ENCODE peak calls at places on chromosomes 12 and 14, in six cellular contexts. P, D, C, I, E and Y are unnamed samples.

GRCh38 chr14:97273540-97273939 is 476.4 kb downstream of the VRK1 start:
- DNase-seq in P (no peak), D (no peak), C (no peak), I (no peak), E (no peak), Y (no peak)

GRCh38 chr12:131795688-131796410 is 32.3 kb upstream of the MMP17 start:
- DNase-seq in P (no peak), D (no peak), C (no peak), I (no peak), E (no peak), Y (peak)

GRCh38 chr14:73723411-73723798 is 9.2 kb upstream of the PNMA1 start:
- DNase-seq in P (no peak), D (no peak), C (no peak), I (no peak), E (no peak), Y (no peak)

GRCh38 chr12:110022980-110023633 is 23.9 kb downstream of the ANKRD13A start:
- DNase-seq in P (no peak), D (no peak), C (no peak), I (no peak), E (no peak), Y (no peak)

GRCh38 chr12:33253123-33253522 is 186.5 kb downstream of the SYT10 start:
- DNase-seq in P (no peak), D (no peak), C (no peak), I (no peak), E (no peak), Y (no peak)

GRCh38 chr12:77047341-77048202 is 17.8 kb downstream of the E2F7 start:
- DNase-seq in P (no peak), D (no peak), C (no peak), I (no peak), E (no peak), Y (no peak)

GRCh38 chr14:72907327-72907826 is 13.5 kb upstream of the DPF3 start:
- DNase-seq in P (no peak), D (no peak), C (no peak), I (no peak), E (no peak), Y (no peak)

GRCh38 chr12:120367252-120367923 is 1.6 kb downstream of the MSI1 start:
- DNase-seq in P (peak), D (no peak), C (no peak), I (no peak), E (no peak), Y (no peak)

GRCh38 chr14:55031190-55031589 is 4.2 kb downstream of the SOCS4 start:
- DNase-seq in P (no peak), D (no peak), C (no peak), I (no peak), E (no peak), Y (no peak)

GRCh38 chr12:108757842-108758241 is 26.5 kb upstream of the CORO1C start:
- DNase-seq in P (no peak), D (no peak), C (no peak), I (no peak), E (no peak), Y (no peak)

GRCh38 chr12:123398918-123399617 is 15.1 kb downstream of the KMT5A start:
- DNase-seq in P (no peak), D (no peak), C (no peak), I (no peak), E (no peak), Y (no peak)

GRCh38 chr14:72528059-72528950 is 365.6 kb downstream of the DPF3 start:
- DNase-seq in P (no peak), D (no peak), C (no peak), I (no peak), E (no peak), Y (no peak)

GRCh38 chr12:107903377-107904061 is 129.0 kb downstream of the ASCL4 start:
- DNase-seq in P (peak), D (no peak), C (peak), I (no peak), E (no peak), Y (peak)

GRCh38 chr14:104893435-104894207 is 28.6 kb downstream of the CEP170B start:
- DNase-seq in P (no peak), D (no peak), C (no peak), I (no peak), E (no peak), Y (no peak)

GRCh38 chr12:24197517-24197916 is 248.0 kb upstream of the SOX5 start:
- DNase-seq in P (no peak), D (no peak), C (no peak), I (no peak), E (no peak), Y (no peak)

DNA sequence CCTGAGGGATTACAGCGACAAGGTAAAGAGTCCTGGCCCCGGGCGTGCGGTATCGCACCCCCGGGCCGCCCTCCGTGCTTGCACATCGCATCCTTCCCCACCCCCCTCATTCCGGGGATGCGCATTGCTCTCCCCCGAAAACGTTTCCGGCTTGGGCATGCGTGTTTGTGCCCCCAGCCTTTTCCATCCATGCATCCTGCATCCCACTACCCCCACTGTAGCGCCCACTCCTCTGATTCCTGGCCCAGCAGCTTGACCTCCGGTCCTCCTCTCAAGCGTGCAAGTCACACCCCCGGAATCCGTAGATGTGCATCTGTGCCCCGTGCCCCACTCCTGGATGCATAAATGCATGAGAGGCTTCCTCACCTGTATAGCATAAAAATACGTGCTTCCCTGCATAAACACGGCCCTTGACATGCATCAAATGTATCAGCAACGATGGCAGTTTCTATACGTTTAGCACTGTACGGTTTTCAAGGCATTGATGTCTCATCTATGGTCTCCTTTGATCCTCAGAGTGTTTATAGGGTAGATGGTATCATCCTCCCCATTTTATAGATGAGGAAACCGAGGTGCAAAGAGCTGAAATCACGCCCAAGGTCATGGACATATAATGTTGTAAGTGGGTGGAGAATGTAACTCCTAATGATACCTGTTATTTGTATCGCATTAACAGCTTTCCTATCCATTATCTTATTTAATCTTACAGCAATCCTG is 484 bp downstream of the RIC8B start:
- DNase-seq in P (peak), D (no peak), C (no peak), I (no peak), E (no peak), Y (no peak)
- TF ChIP-seq JUND in P (no peak), D (no peak), C (no peak), I (no peak), E (no peak), Y (no peak)

GRCh38 chr12:51484119-51484518 is 59.5 kb downstream of the SLC4A8 start:
- DNase-seq in P (no peak), D (no peak), C (no peak), I (no peak), E (no peak), Y (no peak)

GRCh38 chr12:51480978-51481377 is 56.3 kb downstream of the SLC4A8 start:
- DNase-seq in P (no peak), D (no peak), C (peak), I (no peak), E (no peak), Y (no peak)

GRCh38 chr12:51488281-51488680 is 63.6 kb downstream of the SLC4A8 start:
- DNase-seq in P (no peak), D (no peak), C (no peak), I (no peak), E (no peak), Y (no peak)

DNA sequence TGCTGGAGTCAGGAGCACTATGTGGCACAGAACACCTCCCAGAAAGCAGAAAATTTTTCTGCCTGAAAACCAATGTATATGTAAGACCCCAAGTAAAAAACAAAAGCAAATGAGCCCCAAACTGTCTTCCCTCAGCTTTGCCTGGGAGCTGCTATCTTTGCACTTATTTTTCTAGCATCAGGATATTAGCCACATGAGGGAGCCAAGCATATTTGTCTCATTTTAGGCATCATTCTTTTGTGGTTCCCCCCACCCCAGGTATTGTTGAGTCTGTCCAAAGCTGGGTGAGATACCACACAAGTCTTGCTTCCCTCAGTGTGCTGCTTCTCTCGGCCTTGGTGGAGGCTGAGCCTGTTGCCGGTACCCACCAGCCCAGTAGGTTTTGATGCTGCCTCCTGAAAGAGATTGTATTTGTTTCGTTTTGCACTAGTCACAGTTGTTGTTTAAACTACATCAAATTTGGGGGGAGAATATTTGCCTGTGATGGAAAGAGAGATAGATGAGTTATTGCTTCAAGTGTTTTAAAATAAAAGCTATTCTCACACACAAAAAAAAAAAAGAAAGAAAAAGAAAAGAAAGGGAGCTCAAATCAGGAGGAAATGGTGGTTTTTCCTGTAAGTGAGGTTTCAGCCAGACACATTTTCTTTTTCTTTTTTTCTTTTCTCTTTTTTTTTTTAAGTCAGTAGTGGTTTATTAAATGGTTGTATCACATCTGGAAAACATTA is 58.3 kb downstream of the SLC4A8 start:
- DNase-seq in P (no peak), D (no peak), C (no peak), I (no peak), E (no peak), Y (no peak)
- TF ChIP-seq JUND in P (no peak), D (no peak), C (no peak), I (no peak), E (no peak), Y (no peak)

DNA sequence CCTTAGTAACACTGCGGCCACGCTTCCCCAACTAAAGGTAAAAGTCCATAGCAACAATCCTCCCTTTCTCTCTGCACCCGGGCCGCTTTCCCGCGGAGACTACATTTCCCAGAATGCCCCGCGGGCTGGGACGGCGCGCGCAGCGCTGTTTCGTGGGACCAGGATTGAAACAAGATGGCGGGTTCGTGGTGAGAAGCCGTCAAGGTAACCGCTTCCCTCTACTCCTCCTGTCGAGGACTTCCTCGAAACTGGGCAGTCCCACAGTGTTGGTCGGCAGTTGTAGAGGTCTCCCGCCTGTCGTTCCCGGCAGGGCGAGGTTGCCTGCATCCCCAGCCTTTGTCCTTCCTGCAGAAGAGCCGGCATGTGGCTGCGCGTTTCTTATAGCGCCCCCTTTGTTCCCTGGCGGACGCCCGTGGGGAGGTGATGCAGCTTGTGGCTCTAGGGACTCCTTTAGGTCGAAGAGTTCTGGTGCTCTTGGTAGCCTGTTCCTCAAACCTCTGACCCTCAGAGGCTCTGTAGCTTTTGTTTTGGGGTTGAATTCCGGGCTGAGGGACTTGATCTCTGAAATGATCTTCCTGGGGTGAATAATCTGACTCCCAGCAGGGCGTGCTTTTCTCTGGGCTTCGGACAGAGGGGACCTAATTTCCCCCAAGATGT is at the start of gene MRPL42:
- DNase-seq in P (peak), D (peak), C (peak), I (peak), E (peak), Y (peak)
- TF ChIP-seq JUND in P (no peak), D (no peak), C (no peak), I (no peak), E (no peak), Y (no peak)

GRCh38 chr12:129765719-129766118 is 138.1 kb downstream of the TMEM132D start:
- DNase-seq in P (no peak), D (no peak), C (no peak), I (no peak), E (no peak), Y (no peak)

GRCh38 chr12:129776977-129777667 is 126.7 kb downstream of the TMEM132D start:
- DNase-seq in P (no peak), D (no peak), C (no peak), I (no peak), E (no peak), Y (no peak)

GRCh38 chr12:129773170-129773493 is 130.7 kb downstream of the TMEM132D start:
- DNase-seq in P (no peak), D (no peak), C (no peak), I (no peak), E (no peak), Y (no peak)

GRCh38 chr12:129772463-129773169 is 131.2 kb downstream of the TMEM132D start:
- DNase-seq in P (no peak), D (no peak), C (no peak), I (no peak), E (no peak), Y (no peak)

GRCh38 chr12:129771238-129771637 is 132.6 kb downstream of the TMEM132D start:
- DNase-seq in P (no peak), D (peak), C (no peak), I (no peak), E (no peak), Y (no peak)
- TF ChIP-seq JUND in P (no peak), D (peak), C (no peak), I (no peak), E (no peak), Y (no peak)

GRCh38 chr12:29781176-29781575 is 2.6 kb downstream of the TMTC1 start:
- DNase-seq in P (no peak), D (no peak), C (no peak), I (no peak), E (no peak), Y (no peak)

GRCh38 chr12:29782821-29783772 is 645 bp downstream of the TMTC1 start:
- DNase-seq in P (peak), D (no peak), C (no peak), I (no peak), E (no peak), Y (no peak)

GRCh38 chr12:29782285-29782820 is 1.4 kb downstream of the TMTC1 start:
- DNase-seq in P (no peak), D (no peak), C (no peak), I (no peak), E (no peak), Y (no peak)

GRCh38 chr12:29781705-29782266 is 2.0 kb downstream of the TMTC1 start:
- DNase-seq in P (no peak), D (no peak), C (no peak), I (no peak), E (no peak), Y (no peak)

DNA sequence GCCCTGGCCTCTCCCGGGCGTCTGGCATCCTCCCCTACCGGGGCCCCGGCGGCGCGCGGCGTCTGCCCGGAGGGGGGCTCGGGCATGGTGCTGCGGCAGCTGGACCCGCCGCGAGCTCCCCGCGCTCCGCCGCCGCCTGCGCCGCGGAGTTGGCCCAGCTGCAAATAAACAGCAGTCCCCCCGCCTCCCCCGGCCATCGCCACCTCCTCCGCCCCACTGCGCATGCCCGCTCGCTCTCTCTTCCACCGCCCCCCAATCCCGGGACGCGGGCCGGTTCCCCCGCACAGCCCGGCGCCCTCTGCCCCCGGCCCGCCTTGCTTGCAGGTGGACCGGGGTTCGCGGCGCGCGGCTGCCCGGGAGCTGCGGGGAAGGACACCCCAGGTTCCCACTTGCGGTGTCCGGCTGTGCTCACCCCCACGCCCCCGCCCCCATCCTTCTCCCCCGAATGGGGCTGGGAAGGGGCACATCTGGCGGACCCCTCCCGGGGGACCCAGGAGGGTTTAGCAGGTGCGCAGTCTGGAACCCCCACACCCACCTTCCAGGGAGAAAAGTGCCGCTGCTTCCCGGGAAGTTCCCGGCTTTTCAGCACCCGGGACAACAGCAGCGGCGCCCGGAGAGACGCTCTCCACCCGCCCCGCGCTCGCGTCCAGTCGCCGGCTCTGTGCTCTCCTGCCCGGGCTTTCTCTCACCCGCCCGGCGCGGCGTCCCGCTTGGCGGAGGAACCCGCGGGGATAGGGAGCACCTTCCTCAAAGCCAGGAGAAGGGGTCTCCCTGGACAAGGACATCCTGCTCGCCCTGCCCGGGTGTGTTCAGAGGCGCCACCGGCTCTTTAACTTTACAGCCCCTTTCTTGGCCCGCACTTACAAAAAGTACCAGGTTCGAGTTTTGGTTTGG is at the start of gene TMTC1:
- DNase-seq in P (peak), D (peak), C (no peak), I (no peak), E (no peak), Y (peak)
- TF ChIP-seq JUND in P (no peak), D (no peak), C (no peak), I (no peak), E (no peak), Y (no peak)